ENCODE peak calls at places on chromosomes 2 and 18, in five cellular contexts. One of them, this sample, is unnamed. For H3K9me3, the result is how much of the 10 kb centered on the place peaks cover.

GRCh38 chr2:6506311-6507258 is 359.1 kb downstream of the CMPK2 start:
- DNase-seq in ovary: no peak
- DNase-seq in CD4-positive, alpha-beta T cell: no peak
- DNase-seq in A549: no peak
- DNase-seq in left lung: no peak
- DNase-seq in this sample: no peak

GRCh38 chr2:19844750-19845149 is 57.0 kb downstream of the TTC32 start:
- DNase-seq in CD4-positive, alpha-beta T cell: no peak
- DNase-seq in left lung: no peak
- DNase-seq in ovary: no peak
- DNase-seq in A549: no peak
- DNase-seq in this sample: no peak

GRCh38 chr2:104444392-104444791 is 409.5 kb upstream of the POU3F3 start:
- DNase-seq in CD4-positive, alpha-beta T cell: no peak
- DNase-seq in left lung: no peak
- DNase-seq in ovary: no peak
- DNase-seq in A549: no peak
- DNase-seq in this sample: no peak

GRCh38 chr2:217944923-217945322 is 57.9 kb downstream of the TNS1 start:
- DNase-seq in CD4-positive, alpha-beta T cell: no peak
- DNase-seq in A549: no peak
- DNase-seq in left lung: no peak
- DNase-seq in ovary: peak
- DNase-seq in this sample: no peak

GRCh38 chr18:62999392-62999791 is 284.1 kb downstream of the PHLPP1 start:
- DNase-seq in CD4-positive, alpha-beta T cell: no peak
- DNase-seq in left lung: peak
- DNase-seq in ovary: peak
- DNase-seq in A549: peak
- DNase-seq in this sample: no peak

GRCh38 chr2:64899081-64899865 is 89.9 kb upstream of the SLC1A4 start:
- DNase-seq in left lung: no peak
- DNase-seq in ovary: no peak
- DNase-seq in A549: no peak
- DNase-seq in CD4-positive, alpha-beta T cell: no peak
- DNase-seq in this sample: no peak

GRCh38 chr18:62045316-62045715 is 141.5 kb downstream of the PIGN start:
- DNase-seq in A549: no peak
- DNase-seq in left lung: no peak
- DNase-seq in ovary: no peak
- DNase-seq in CD4-positive, alpha-beta T cell: no peak
- DNase-seq in this sample: no peak

GRCh38 chr2:47686018-47686417 is 96.9 kb upstream of the MSH6 start:
- DNase-seq in CD4-positive, alpha-beta T cell: no peak
- DNase-seq in ovary: no peak
- DNase-seq in A549: no peak
- DNase-seq in left lung: no peak
- DNase-seq in this sample: no peak

GRCh38 chr2:176638167-176639015 is 369.1 kb downstream of the MTX2 start:
- DNase-seq in ovary: peak
- DNase-seq in left lung: peak
- DNase-seq in A549: peak
- DNase-seq in CD4-positive, alpha-beta T cell: peak
- DNase-seq in this sample: peak

GRCh38 chr2:46601328-46601963 is 122.1 kb downstream of the TMEM247 start:
- DNase-seq in A549: no peak
- DNase-seq in CD4-positive, alpha-beta T cell: no peak
- DNase-seq in left lung: no peak
- DNase-seq in ovary: no peak
- DNase-seq in this sample: no peak

GRCh38 chr18:61991201-61991600 is 98.4 kb upstream of the RNF152 start:
- DNase-seq in ovary: no peak
- DNase-seq in CD4-positive, alpha-beta T cell: no peak
- DNase-seq in left lung: no peak
- DNase-seq in A549: no peak
- DNase-seq in this sample: no peak

GRCh38 chr2:190979906-190980629 is 33.9 kb downstream of the STAT1 start:
- DNase-seq in CD4-positive, alpha-beta T cell: no peak
- DNase-seq in A549: no peak
- DNase-seq in ovary: peak
- DNase-seq in left lung: peak
- DNase-seq in this sample: peak

GRCh38 chr18:26909599-26910290 is 44.2 kb upstream of the AQP4 start:
- DNase-seq in left lung: no peak
- DNase-seq in A549: no peak
- DNase-seq in CD4-positive, alpha-beta T cell: no peak
- DNase-seq in ovary: no peak
- DNase-seq in this sample: no peak

GRCh38 chr2:45007961-45008295 is 1.3 kb downstream of the SIX2 start:
- DNase-seq in A549: no peak
- DNase-seq in left lung: no peak
- DNase-seq in ovary: no peak
- DNase-seq in CD4-positive, alpha-beta T cell: no peak
- DNase-seq in this sample: no peak
- H3K9me3 ChIP-seq in A549: under half
- H3K9me3 ChIP-seq in left lung: under half
- H3K9me3 ChIP-seq in ovary: under half
- H3K9me3 ChIP-seq in CD4-positive, alpha-beta T cell: under half
- H3K9me3 ChIP-seq in this sample: under half

GRCh38 chr2:75998451-75998850 is 287.7 kb upstream of the GCFC2 start:
- DNase-seq in A549: no peak
- DNase-seq in ovary: no peak
- DNase-seq in CD4-positive, alpha-beta T cell: no peak
- DNase-seq in left lung: no peak
- DNase-seq in this sample: no peak

GRCh38 chr2:75994759-75995158 is 284.0 kb upstream of the GCFC2 start:
- DNase-seq in CD4-positive, alpha-beta T cell: no peak
- DNase-seq in A549: peak
- DNase-seq in left lung: no peak
- DNase-seq in ovary: no peak
- DNase-seq in this sample: no peak
- H3K9me3 ChIP-seq in CD4-positive, alpha-beta T cell: under half
- H3K9me3 ChIP-seq in A549: under half
- H3K9me3 ChIP-seq in left lung: under half
- H3K9me3 ChIP-seq in ovary: under half
- H3K9me3 ChIP-seq in this sample: under half

GRCh38 chr2:62281661-62282060 is 85.7 kb downstream of the B3GNT2 start:
- DNase-seq in A549: no peak
- DNase-seq in CD4-positive, alpha-beta T cell: no peak
- DNase-seq in ovary: no peak
- DNase-seq in left lung: no peak
- DNase-seq in this sample: no peak
- H3K9me3 ChIP-seq in A549: under half
- H3K9me3 ChIP-seq in CD4-positive, alpha-beta T cell: under half
- H3K9me3 ChIP-seq in ovary: under half
- H3K9me3 ChIP-seq in left lung: under half
- H3K9me3 ChIP-seq in this sample: under half

GRCh38 chr2:119795309-119796303 is 35.9 kb downstream of the PTPN4 start:
- DNase-seq in A549: no peak
- DNase-seq in left lung: no peak
- DNase-seq in ovary: no peak
- DNase-seq in CD4-positive, alpha-beta T cell: no peak
- DNase-seq in this sample: no peak
- H3K9me3 ChIP-seq in A549: under half
- H3K9me3 ChIP-seq in left lung: under half
- H3K9me3 ChIP-seq in ovary: under half
- H3K9me3 ChIP-seq in CD4-positive, alpha-beta T cell: under half
- H3K9me3 ChIP-seq in this sample: under half

DNA sequence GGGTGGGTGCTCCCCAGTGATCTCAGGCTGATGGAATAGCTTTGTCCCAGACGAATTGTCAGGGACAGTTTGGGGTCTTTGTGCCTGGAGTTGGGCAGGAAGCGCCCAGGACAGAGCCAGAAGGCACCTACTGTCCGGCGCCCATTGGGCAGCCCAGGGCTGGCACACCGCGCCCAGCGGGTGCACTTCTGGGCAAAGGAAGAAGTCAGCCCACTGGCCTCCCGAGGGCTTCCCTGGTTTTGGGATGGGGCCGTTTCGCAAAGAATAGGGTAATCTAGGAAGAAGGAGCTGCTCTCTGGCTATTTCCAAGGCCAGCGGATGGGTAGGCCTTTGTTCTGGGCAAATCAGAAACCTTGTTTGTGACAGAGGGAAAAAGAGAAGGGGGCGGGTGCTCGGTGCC is 3.5 kb upstream of the SIX2 start:
- DNase-seq in left lung: no peak
- DNase-seq in ovary: no peak
- DNase-seq in A549: no peak
- DNase-seq in CD4-positive, alpha-beta T cell: no peak
- DNase-seq in this sample: no peak
- H3K9me3 ChIP-seq in left lung: under half
- H3K9me3 ChIP-seq in ovary: under half
- H3K9me3 ChIP-seq in A549: under half
- H3K9me3 ChIP-seq in CD4-positive, alpha-beta T cell: under half
- H3K9me3 ChIP-seq in this sample: under half

DNA sequence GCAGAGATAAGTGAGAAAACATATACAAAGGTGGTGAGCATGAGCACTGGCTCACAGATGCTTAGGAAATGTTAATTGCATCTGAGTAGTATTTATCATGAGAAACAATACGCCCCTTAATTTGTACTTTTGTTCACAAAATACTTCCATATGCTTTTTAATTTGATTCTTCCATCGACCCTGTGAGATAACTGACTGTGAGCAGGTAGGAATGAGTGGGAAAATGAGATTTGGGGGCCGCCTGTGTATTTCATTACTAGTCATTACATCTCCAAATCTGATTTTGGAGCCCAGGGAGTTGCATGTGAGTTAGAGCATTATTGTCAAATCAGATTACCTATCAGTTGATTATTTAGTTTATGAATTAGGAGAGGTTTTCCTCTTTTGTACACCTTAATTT is 36.7 kb upstream of the NPC1 start:
- DNase-seq in ovary: no peak
- DNase-seq in CD4-positive, alpha-beta T cell: no peak
- DNase-seq in left lung: no peak
- DNase-seq in A549: no peak
- DNase-seq in this sample: no peak
- H3K9me3 ChIP-seq in ovary: under half
- H3K9me3 ChIP-seq in CD4-positive, alpha-beta T cell: under half
- H3K9me3 ChIP-seq in left lung: under half
- H3K9me3 ChIP-seq in A549: under half
- H3K9me3 ChIP-seq in this sample: under half

DNA sequence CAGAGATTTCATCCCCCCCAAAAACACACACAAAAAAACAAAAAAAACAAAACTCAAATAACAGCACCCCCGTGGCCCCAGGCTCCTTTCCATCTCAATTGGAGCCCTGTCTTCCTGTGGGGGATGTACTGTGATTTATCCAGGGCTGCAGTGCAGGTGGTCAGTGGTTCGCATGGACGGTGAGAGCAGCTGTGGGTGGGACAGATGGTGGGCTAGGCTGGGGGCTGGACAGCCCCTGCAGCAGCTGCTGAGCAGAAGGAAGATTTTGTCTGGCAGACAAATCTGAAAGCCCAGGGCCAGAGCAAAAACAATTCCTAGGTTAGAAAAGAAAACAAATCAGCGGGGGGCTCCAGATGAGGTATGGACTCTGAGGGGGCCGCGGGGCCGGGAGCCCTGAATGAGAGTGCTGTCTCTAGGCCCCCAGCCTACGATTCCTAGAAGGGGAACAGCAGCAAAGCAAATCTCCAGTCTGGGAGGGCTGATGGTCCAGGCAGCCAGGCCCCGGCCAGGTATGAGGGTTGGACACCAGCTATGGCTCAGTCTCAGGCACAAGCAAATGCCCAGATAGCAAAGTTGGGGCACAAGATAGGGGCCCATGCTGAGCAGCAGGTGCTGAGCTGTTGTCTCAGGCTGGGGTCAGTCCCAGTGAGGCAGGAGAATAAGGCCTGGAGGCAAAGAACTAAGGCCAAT is 45.3 kb downstream of the SOWAHC start:
- DNase-seq in CD4-positive, alpha-beta T cell: no peak
- DNase-seq in ovary: no peak
- DNase-seq in A549: no peak
- DNase-seq in left lung: no peak
- DNase-seq in this sample: no peak
- H3K9me3 ChIP-seq in CD4-positive, alpha-beta T cell: under half
- H3K9me3 ChIP-seq in ovary: under half
- H3K9me3 ChIP-seq in A549: under half
- H3K9me3 ChIP-seq in left lung: under half
- H3K9me3 ChIP-seq in this sample: under half